ENCODE peak calls at places on chromosome 12, in seven cellular contexts. C, O, H, Z, G, S and B are unnamed samples.
A peak's percentile ranks its signal among the peaks of the same experiment; 100 is the strongest.

GRCh38 chr12:50083301-50083700 is 1.8 kb upstream of the SMARCD1 start:
- DNase-seq in O (no peak), S (no peak), H (no peak), G (no peak), C (no peak), Z (no peak), B (no peak)

GRCh38 chr12:54404061-54405004 is 14.7 kb downstream of the ITGA5 start:
- DNase-seq in G (peak; percentile 79), O (no peak), Z (no peak), H (peak; percentile 41), C (no peak), S (peak; percentile 47), B (peak; percentile 59)

GRCh38 chr12:120902846-120903381 is 1.2 kb downstream of the SPPL3 start:
- DNase-seq in O (no peak), Z (no peak), H (no peak), G (no peak), S (peak; percentile 16), C (no peak), B (no peak)

GRCh38 chr12:3365416-3366385 is 125.3 kb upstream of the PRMT8 start:
- DNase-seq in S (peak; percentile 6), G (no peak), Z (no peak), O (no peak), C (no peak), H (no peak), B (peak; percentile 50)

GRCh38 chr12:117494833-117495714 is 133.6 kb upstream of the NOS1 start:
- DNase-seq in H (no peak), O (no peak), S (no peak), G (no peak), C (no peak), Z (peak; percentile 56), B (peak; percentile 21)

GRCh38 chr12:97404093-97404492 is 58.5 kb upstream of the RMST start:
- DNase-seq in Z (no peak), H (no peak), C (no peak), G (no peak), O (no peak), S (no peak), B (no peak)

GRCh38 chr12:94163850-94164249 is 15.5 kb downstream of the PLXNC1 start:
- DNase-seq in S (no peak), G (no peak), O (no peak), H (no peak), Z (no peak), C (no peak), B (no peak)

GRCh38 chr12:27516625-27517024 is 7.4 kb upstream of the PPFIBP1 start:
- DNase-seq in G (no peak), S (peak; percentile 35), O (no peak), H (no peak), Z (no peak), C (no peak), B (no peak)

GRCh38 chr12:81128930-81129554 is 51.2 kb downstream of the ACSS3 start:
- DNase-seq in C (peak; percentile 7), H (no peak), O (peak; percentile 10), Z (peak; percentile 52), G (peak; percentile 18), S (peak; percentile 43), B (peak; percentile 58)

GRCh38 chr12:71947645-71948105 is 9.0 kb downstream of the TPH2 start:
- DNase-seq in G (no peak), H (no peak), C (no peak), S (peak; percentile 88), Z (no peak), O (no peak), B (peak; percentile 89)

GRCh38 chr12:57694459-57695019 is 607 bp downstream of the OS9 start:
- DNase-seq in O (no peak), H (no peak), S (peak; percentile 17), G (peak; percentile 38), C (no peak), Z (peak; percentile 3), B (peak; percentile 6)

GRCh38 chr12:38544357-38545066 is 227.9 kb downstream of the ALG10B start:
- DNase-seq in S (no peak), C (no peak), H (no peak), Z (peak; percentile 4), G (no peak), O (no peak), B (no peak)

GRCh38 chr12:562634-563033 is 100.6 kb downstream of the NINJ2 start:
- DNase-seq in G (no peak), H (no peak), O (no peak), Z (no peak), C (no peak), S (no peak), B (no peak)

GRCh38 chr12:31009976-31010375 is 63.7 kb upstream of the DDX11 start:
- DNase-seq in Z (no peak), C (no peak), H (no peak), S (no peak), G (no peak), O (no peak), B (no peak)

GRCh38 chr12:117968826-117969659 is at the start of gene KSR2:
- DNase-seq in S (peak; percentile 14), H (peak; percentile 9), C (peak; percentile 42), Z (peak; percentile 36), O (no peak), G (peak; percentile 6), B (peak; percentile 86)

GRCh38 chr12:89949457-89950195 is 241.0 kb upstream of the ATP2B1 start:
- DNase-seq in G (peak; percentile 6), C (peak; percentile 11), S (peak; percentile 79), O (peak; percentile 96), Z (peak; percentile 39), H (no peak), B (peak; percentile 65)

GRCh38 chr12:108806350-108806749 is 51.0 kb downstream of the SSH1 start:
- DNase-seq in Z (no peak), C (no peak), O (no peak), S (no peak), H (no peak), G (no peak), B (no peak)

GRCh38 chr12:126898562-126898961 is 1368.4 kb upstream of the TMEM132C start:
- DNase-seq in O (no peak), S (no peak), C (no peak), Z (no peak), G (no peak), H (no peak), B (no peak)

GRCh38 chr12:54390668-54391551 is 6.4 kb upstream of the ZNF385A start:
- DNase-seq in Z (no peak), H (peak; percentile 41), G (peak; percentile 95), O (no peak), C (no peak), S (peak; percentile 60), B (peak; percentile 33)

GRCh38 chr12:121404734-121405133 is 4.8 kb downstream of the RNF34 start:
- DNase-seq in H (no peak), G (peak; percentile 47), Z (no peak), C (no peak), O (no peak), S (no peak), B (no peak)

GRCh38 chr12:94874086-94874985 is 129.2 kb downstream of the NDUFA12 start:
- DNase-seq in G (no peak), Z (no peak), O (no peak), S (no peak), C (no peak), H (no peak), B (no peak)

GRCh38 chr12:33575346-33575745 is 135.7 kb upstream of the SYT10 start:
- DNase-seq in G (no peak), O (no peak), S (no peak), H (no peak), C (no peak), Z (no peak), B (no peak)

GRCh38 chr12:41967668-41968649 is 176.7 kb downstream of the GXYLT1 start:
- DNase-seq in C (no peak), Z (peak; percentile 8), O (no peak), S (peak; percentile 38), G (no peak), H (no peak), B (peak; percentile 99)

GRCh38 chr12:58917699-58918334 is 2.5 kb downstream of the LRIG3 start:
- DNase-seq in O (no peak), G (no peak), C (no peak), S (peak; percentile 47), Z (peak; percentile 37), H (no peak), B (peak; percentile 39)

GRCh38 chr12:123264642-123265041 is 7.0 kb downstream of the CDK2AP1 start:
- DNase-seq in S (no peak), O (no peak), H (no peak), G (peak; percentile 34), C (no peak), Z (no peak), B (no peak)